ENCODE peak calls at places on chromosomes 5 and 9, in seven cellular contexts. One of them, this sample, is unnamed.

GRCh38 chr9:126723807-126724172 is 81.0 kb upstream of the ZBTB43 start:
- DNase-seq in HCT116: no peak
- DNase-seq in GM12878: no peak
- DNase-seq in H1: peak
- DNase-seq in HepG2: no peak
- DNase-seq in SK-N-SH: peak
- DNase-seq in K562: peak
- DNase-seq in this sample: no peak

GRCh38 chr9:79692857-79693571 is 121.2 kb downstream of the TLE4 start:
- DNase-seq in HCT116: no peak
- DNase-seq in GM12878: no peak
- DNase-seq in H1: no peak
- DNase-seq in HepG2: no peak
- DNase-seq in SK-N-SH: no peak
- DNase-seq in K562: no peak
- DNase-seq in this sample: no peak

GRCh38 chr5:144315026-144315425 is 144.4 kb downstream of the KCTD16 start:
- DNase-seq in HCT116: no peak
- DNase-seq in GM12878: no peak
- DNase-seq in H1: no peak
- DNase-seq in HepG2: no peak
- DNase-seq in SK-N-SH: no peak
- DNase-seq in K562: no peak
- DNase-seq in this sample: no peak

GRCh38 chr5:60779431-60779830 is 64.6 kb downstream of the ELOVL7 start:
- DNase-seq in HCT116: peak
- DNase-seq in GM12878: no peak
- DNase-seq in H1: peak
- DNase-seq in HepG2: no peak
- DNase-seq in SK-N-SH: no peak
- DNase-seq in K562: no peak
- DNase-seq in this sample: no peak

GRCh38 chr9:137813651-137814415 is 63.7 kb upstream of the CACNA1B start:
- DNase-seq in HCT116: no peak
- DNase-seq in GM12878: no peak
- DNase-seq in H1: no peak
- DNase-seq in HepG2: no peak
- DNase-seq in SK-N-SH: no peak
- DNase-seq in K562: no peak
- DNase-seq in this sample: no peak

GRCh38 chr5:56085205-56085604 is 90.4 kb upstream of the IL6ST start:
- DNase-seq in HCT116: no peak
- DNase-seq in GM12878: no peak
- DNase-seq in H1: no peak
- DNase-seq in HepG2: no peak
- DNase-seq in SK-N-SH: no peak
- DNase-seq in K562: peak
- DNase-seq in this sample: no peak

GRCh38 chr5:120382813-120383212 is 81.3 kb upstream of the PRR16 start:
- DNase-seq in HCT116: no peak
- DNase-seq in GM12878: no peak
- DNase-seq in H1: no peak
- DNase-seq in HepG2: no peak
- DNase-seq in SK-N-SH: no peak
- DNase-seq in K562: no peak
- DNase-seq in this sample: no peak

GRCh38 chr9:136665704-136666363 is 3.1 kb downstream of the EGFL7 start:
- DNase-seq in HCT116: no peak
- DNase-seq in GM12878: no peak
- DNase-seq in H1: no peak
- DNase-seq in HepG2: no peak
- DNase-seq in SK-N-SH: peak
- DNase-seq in K562: peak
- DNase-seq in this sample: no peak

GRCh38 chr9:127493592-127494303 is 42.4 kb downstream of the LRSAM1 start:
- DNase-seq in HCT116: no peak
- DNase-seq in GM12878: no peak
- DNase-seq in H1: no peak
- DNase-seq in HepG2: no peak
- DNase-seq in SK-N-SH: no peak
- DNase-seq in K562: no peak
- DNase-seq in this sample: no peak

GRCh38 chr5:139413963-139414362 is 10.1 kb upstream of the SPATA24 start:
- DNase-seq in HCT116: no peak
- DNase-seq in GM12878: no peak
- DNase-seq in H1: no peak
- DNase-seq in HepG2: no peak
- DNase-seq in SK-N-SH: no peak
- DNase-seq in K562: no peak
- DNase-seq in this sample: no peak

GRCh38 chr5:3222924-3223323 is 372.7 kb upstream of the IRX1 start:
- DNase-seq in HCT116: no peak
- DNase-seq in GM12878: no peak
- DNase-seq in H1: no peak
- DNase-seq in HepG2: no peak
- DNase-seq in SK-N-SH: no peak
- DNase-seq in K562: no peak
- DNase-seq in this sample: no peak

GRCh38 chr9:36470891-36471290 is 70.8 kb upstream of the RNF38 start:
- DNase-seq in HCT116: no peak
- DNase-seq in GM12878: peak
- DNase-seq in H1: no peak
- DNase-seq in HepG2: no peak
- DNase-seq in SK-N-SH: no peak
- DNase-seq in K562: peak
- DNase-seq in this sample: peak

GRCh38 chr5:163489745-163490075 is 15.7 kb upstream of the MAT2B start:
- DNase-seq in HCT116: no peak
- DNase-seq in GM12878: no peak
- DNase-seq in H1: no peak
- DNase-seq in HepG2: no peak
- DNase-seq in SK-N-SH: no peak
- DNase-seq in K562: no peak
- DNase-seq in this sample: no peak

DNA sequence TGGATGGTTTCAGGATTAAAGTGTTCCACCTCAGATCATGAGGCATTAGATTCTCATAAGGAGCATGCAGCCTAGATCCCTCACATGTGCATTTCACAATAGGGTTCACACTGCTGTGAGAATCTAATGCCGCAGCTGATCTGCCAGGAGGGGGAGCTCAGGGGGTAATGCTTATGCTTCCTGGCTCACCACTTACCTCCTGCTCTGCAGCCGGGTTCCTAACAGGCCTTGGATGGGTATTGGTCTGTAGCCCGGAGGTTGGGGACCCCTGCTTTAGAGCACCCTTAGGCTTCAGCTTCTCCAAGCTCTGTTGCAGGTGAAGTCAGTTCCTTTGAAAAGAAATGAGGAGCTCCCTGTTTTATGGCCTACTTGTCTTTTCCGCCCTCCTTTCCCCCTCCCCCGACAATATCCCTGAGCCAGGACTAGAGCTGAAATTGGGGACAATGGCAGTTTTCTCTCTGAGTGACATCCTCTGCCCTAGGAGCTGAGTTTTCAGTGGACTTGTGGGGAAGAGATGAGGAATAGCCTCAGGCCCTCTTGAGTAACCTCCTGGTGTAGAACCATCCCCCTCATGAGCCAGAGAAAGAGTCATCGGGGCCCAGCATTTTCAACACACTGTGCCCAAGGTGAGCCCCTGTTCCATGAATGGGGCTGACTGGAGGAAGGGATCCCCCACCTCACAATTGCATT is 16.2 kb upstream of the MAT2B start:
- DNase-seq in HCT116: no peak
- DNase-seq in GM12878: no peak
- DNase-seq in H1: peak
- DNase-seq in HepG2: peak
- DNase-seq in SK-N-SH: no peak
- DNase-seq in K562: peak
- DNase-seq in this sample: no peak
- TF ChIP-seq JUND in HCT116: no peak
- TF ChIP-seq JUND in GM12878: no peak
- TF ChIP-seq JUND in H1: no peak
- TF ChIP-seq JUND in HepG2: no peak
- TF ChIP-seq JUND in SK-N-SH: no peak
- TF ChIP-seq JUND in K562: no peak
- TF ChIP-seq JUND in this sample: no peak

DNA sequence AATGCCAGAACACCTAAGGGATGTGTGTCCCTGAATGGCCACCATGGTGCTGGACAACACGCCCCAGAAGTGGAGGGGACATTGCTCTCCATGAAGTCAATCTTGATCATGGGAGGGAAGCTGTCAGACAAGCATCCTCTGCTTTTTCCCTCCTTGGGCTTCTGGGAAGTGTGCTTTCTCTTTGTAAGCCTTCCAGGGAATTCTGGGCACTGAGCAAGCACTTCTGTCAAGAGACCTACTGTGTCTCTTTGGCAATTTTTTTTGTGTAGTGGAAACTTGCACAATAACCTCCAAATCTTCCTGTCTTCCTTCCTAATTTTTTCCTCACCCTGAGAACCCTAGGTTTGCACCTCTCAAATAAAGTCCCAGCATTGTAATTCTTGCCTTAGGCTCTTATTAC is 132.0 kb downstream of the SEC61B start:
- DNase-seq in HCT116: no peak
- DNase-seq in GM12878: no peak
- DNase-seq in H1: no peak
- DNase-seq in HepG2: no peak
- DNase-seq in SK-N-SH: no peak
- DNase-seq in K562: no peak
- DNase-seq in this sample: no peak
- TF ChIP-seq JUND in HCT116: no peak
- TF ChIP-seq JUND in GM12878: no peak
- TF ChIP-seq JUND in H1: no peak
- TF ChIP-seq JUND in HepG2: no peak
- TF ChIP-seq JUND in SK-N-SH: no peak
- TF ChIP-seq JUND in K562: no peak
- TF ChIP-seq JUND in this sample: no peak

GRCh38 chr5:106858616-106859015 is 812.1 kb downstream of the EFNA5 start:
- DNase-seq in HCT116: no peak
- DNase-seq in GM12878: no peak
- DNase-seq in H1: no peak
- DNase-seq in HepG2: no peak
- DNase-seq in SK-N-SH: no peak
- DNase-seq in K562: no peak
- DNase-seq in this sample: no peak
- TF ChIP-seq JUND in HCT116: no peak
- TF ChIP-seq JUND in GM12878: no peak
- TF ChIP-seq JUND in H1: no peak
- TF ChIP-seq JUND in HepG2: no peak
- TF ChIP-seq JUND in SK-N-SH: no peak
- TF ChIP-seq JUND in K562: no peak
- TF ChIP-seq JUND in this sample: no peak

DNA sequence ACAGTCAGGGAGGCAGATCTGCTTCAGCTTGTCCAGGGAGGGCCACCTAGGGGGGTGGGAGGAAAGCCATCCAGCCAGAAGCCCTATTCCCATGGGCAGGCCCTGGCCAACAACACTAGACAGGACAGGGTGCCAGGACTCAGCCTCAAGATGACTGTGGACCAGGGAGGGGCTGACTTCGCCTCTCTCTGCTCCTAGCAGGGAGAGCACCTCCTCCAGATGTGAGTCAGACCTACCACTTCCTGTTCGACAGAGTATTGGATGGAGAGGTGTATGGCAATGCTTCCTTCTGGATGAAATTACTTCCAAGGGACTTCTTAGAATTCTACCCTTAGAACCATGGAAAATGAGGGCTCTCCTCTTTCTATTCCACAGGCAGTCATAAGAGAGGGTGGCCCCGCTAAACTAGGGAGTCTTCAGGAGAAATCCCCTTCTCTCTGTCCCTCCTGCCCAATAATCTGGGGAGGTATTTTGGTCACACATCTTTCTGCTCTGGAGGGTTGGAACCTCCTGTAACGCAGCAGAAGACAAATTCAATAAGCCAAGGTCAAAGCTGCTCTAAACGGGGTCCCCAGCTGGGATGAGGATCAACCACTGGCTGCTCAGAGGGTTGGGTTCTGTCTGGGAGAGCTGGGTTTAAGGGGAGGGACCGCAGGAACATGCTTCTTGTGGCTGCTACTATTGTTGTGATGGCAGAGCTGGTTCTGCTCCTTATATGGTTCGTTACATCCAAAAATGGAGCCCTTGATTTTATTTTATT is 23.2 kb upstream of the RCL1 start:
- DNase-seq in HCT116: no peak
- DNase-seq in GM12878: no peak
- DNase-seq in H1: peak
- DNase-seq in HepG2: no peak
- DNase-seq in SK-N-SH: no peak
- DNase-seq in K562: peak
- DNase-seq in this sample: no peak
- TF ChIP-seq JUND in HCT116: no peak
- TF ChIP-seq JUND in GM12878: no peak
- TF ChIP-seq JUND in H1: no peak
- TF ChIP-seq JUND in HepG2: no peak
- TF ChIP-seq JUND in SK-N-SH: no peak
- TF ChIP-seq JUND in K562: peak
- TF ChIP-seq JUND in this sample: no peak

GRCh38 chr9:2228132-2228531 is 213.0 kb downstream of the SMARCA2 start:
- DNase-seq in HCT116: no peak
- DNase-seq in GM12878: no peak
- DNase-seq in H1: peak
- DNase-seq in HepG2: no peak
- DNase-seq in SK-N-SH: peak
- DNase-seq in K562: peak
- DNase-seq in this sample: peak
- TF ChIP-seq JUND in HCT116: no peak
- TF ChIP-seq JUND in GM12878: no peak
- TF ChIP-seq JUND in H1: no peak
- TF ChIP-seq JUND in HepG2: no peak
- TF ChIP-seq JUND in SK-N-SH: no peak
- TF ChIP-seq JUND in K562: no peak
- TF ChIP-seq JUND in this sample: no peak

DNA sequence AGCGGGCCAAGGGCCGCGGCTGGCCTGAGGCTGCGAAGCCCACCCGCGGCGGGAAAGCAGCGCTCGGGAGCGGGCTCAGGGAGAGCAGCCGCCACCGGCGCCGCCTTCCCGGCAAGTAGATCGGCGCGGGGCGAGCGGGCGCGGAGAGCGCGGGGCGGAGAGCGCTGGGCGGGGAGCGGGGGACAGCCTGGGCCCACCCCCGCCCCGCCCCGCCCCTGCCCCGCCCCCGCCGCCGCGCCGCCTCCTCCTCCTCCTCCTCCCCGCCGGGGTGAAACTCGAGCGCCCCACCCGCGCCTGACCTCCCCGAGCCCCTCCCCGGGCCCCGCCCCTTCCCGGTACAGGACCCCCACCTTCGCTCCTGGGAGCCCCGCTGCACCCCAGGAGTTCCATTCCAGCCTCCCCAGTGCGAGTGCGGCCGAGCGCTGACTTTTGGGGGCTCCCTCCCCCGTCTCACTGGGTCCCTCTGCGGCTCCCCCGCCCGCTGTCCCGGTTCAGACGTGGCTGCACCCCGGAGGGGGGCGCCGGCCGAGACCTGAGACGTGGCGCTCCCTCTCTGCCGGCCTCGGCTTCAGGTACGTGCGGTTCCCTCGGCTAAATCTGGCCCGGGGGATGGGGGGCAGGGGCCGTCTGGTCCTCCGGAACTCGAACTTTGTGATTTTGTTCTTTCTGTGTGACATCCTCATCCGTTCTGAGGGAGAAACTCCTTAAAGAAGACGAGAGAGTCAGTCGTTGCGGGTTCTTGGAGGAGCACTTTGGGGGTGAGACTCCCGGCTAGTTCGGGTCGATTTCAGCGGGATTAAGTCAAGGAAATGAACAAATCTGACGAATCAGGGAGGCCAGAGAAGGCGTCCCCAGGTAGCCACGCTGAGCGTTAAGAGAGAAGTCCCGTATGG is at the start of gene SEMA5A:
- DNase-seq in HCT116: no peak
- DNase-seq in GM12878: no peak
- DNase-seq in H1: peak
- DNase-seq in HepG2: no peak
- DNase-seq in SK-N-SH: peak
- DNase-seq in K562: peak
- DNase-seq in this sample: no peak
- TF ChIP-seq JUND in HCT116: no peak
- TF ChIP-seq JUND in GM12878: no peak
- TF ChIP-seq JUND in H1: no peak
- TF ChIP-seq JUND in HepG2: no peak
- TF ChIP-seq JUND in SK-N-SH: no peak
- TF ChIP-seq JUND in K562: no peak
- TF ChIP-seq JUND in this sample: no peak